ENCODE peak calls at places on chromosomes 12 and 14, in four cellular contexts. T, W, I and Z are unnamed samples.
A peak's percentile ranks its signal among the peaks of the same experiment; 100 is the strongest.

GRCh38 chr12:65756956-65757511 is 67.2 kb upstream of the HMGA2 start:
- DNase-seq in T (no peak), I (no peak), W (no peak), Z (no peak)

GRCh38 chr14:54691525-54692260 is 124.8 kb downstream of the SAMD4A start:
- DNase-seq in T (no peak), I (peak; percentile 73), W (peak; percentile 63), Z (peak; percentile 75)

GRCh38 chr12:57142727-57143126 is 4.7 kb downstream of the LRP1-AS start:
- DNase-seq in T (no peak), W (no peak), I (no peak), Z (no peak)

GRCh38 chr14:96122496-96122895 is 82.1 kb upstream of the BDKRB2 start:
- DNase-seq in I (peak; percentile 73), T (no peak), W (no peak), Z (no peak)

GRCh38 chr14:52069617-52070431 is 965 bp upstream of the NID2 start:
- DNase-seq in W (no peak), T (no peak), I (no peak), Z (no peak)

GRCh38 chr14:99035268-99035667 is 236.7 kb downstream of the BCL11B start:
- DNase-seq in I (no peak), W (no peak), T (no peak), Z (no peak)

GRCh38 chr12:116677202-116677651 is 60.6 kb downstream of the SPRING1 start:
- DNase-seq in W (no peak), I (no peak), T (no peak), Z (no peak)

GRCh38 chr12:116277393-116278258 is at the start of gene MED13L:
- DNase-seq in T (peak; percentile 81), I (peak; percentile 91), W (peak; percentile 60), Z (peak; percentile 83)

GRCh38 chr14:91113829-91114078 is at the start of gene DGLUCY:
- DNase-seq in I (peak; percentile 68), W (peak; percentile 77), T (no peak), Z (peak; percentile 8)

GRCh38 chr12:91529829-91530228 is 347.2 kb upstream of the DCN start:
- DNase-seq in I (peak; percentile 62), T (no peak), W (no peak), Z (no peak)

GRCh38 chr14:63276492-63277342 is 42.0 kb downstream of the GPHB5 start:
- DNase-seq in T (no peak), I (peak; percentile 43), W (peak; percentile 48), Z (peak; percentile 50)

GRCh38 chr14:101774006-101774755 is 12.7 kb downstream of the PPP2R5C start:
- DNase-seq in I (no peak), T (no peak), W (peak; percentile 11), Z (no peak)

GRCh38 chr12:105233045-105233905 is 2.7 kb downstream of the APPL2 start:
- DNase-seq in W (no peak), T (no peak), I (no peak), Z (no peak)

GRCh38 chr12:21910642-21911041 is 30.6 kb downstream of the ABCC9 start:
- DNase-seq in W (no peak), I (no peak), T (no peak), Z (no peak)

GRCh38 chr12:92041742-92042141 is 103.9 kb downstream of the BTG1 start:
- DNase-seq in I (no peak), T (no peak), W (no peak), Z (no peak)